ENCODE peak calls at places on chromosomes 4 and X, in four cellular contexts. One of them, this sample, is unnamed.

GRCh38 chr4:113540859-113541258 is 220.7 kb downstream of the CAMK2D start:
- DNase-seq in HepG2: no peak
- DNase-seq in K562: no peak
- DNase-seq in H1: no peak
- DNase-seq in this sample: peak; percentile 26

GRCh38 chr4:993111-994029 is at the start of gene SLC26A1:
- DNase-seq in K562: peak; percentile 84
- DNase-seq in H1: no peak
- DNase-seq in HepG2: peak; percentile 95
- DNase-seq in this sample: no peak

GRCh38 chr4:126807132-126807531 is 825.6 kb upstream of the INTU start:
- DNase-seq in K562: no peak
- DNase-seq in HepG2: no peak
- DNase-seq in H1: no peak
- DNase-seq in this sample: no peak

GRCh38 chrX:18654873-18655836 is 16.8 kb downstream of the RS1 start:
- DNase-seq in H1: no peak
- DNase-seq in K562: no peak
- DNase-seq in HepG2: peak; percentile 28
- DNase-seq in this sample: no peak

GRCh38 chr4:151555151-151555945 is 146.4 kb downstream of the FHIP1A start:
- DNase-seq in HepG2: no peak
- DNase-seq in K562: no peak
- DNase-seq in H1: no peak
- DNase-seq in this sample: no peak

GRCh38 chr4:113639311-113639710 is 122.2 kb downstream of the CAMK2D start:
- DNase-seq in H1: no peak
- DNase-seq in HepG2: no peak
- DNase-seq in K562: no peak
- DNase-seq in this sample: no peak

GRCh38 chrX:16427668-16428067 is 222.3 kb upstream of the S100G start:
- DNase-seq in K562: no peak
- DNase-seq in HepG2: no peak
- DNase-seq in H1: no peak
- DNase-seq in this sample: no peak

GRCh38 chr4:36414248-36414647 is 132.8 kb downstream of the DTHD1 start:
- DNase-seq in H1: no peak
- DNase-seq in HepG2: no peak
- DNase-seq in K562: no peak
- DNase-seq in this sample: no peak

GRCh38 chrX:37405954-37406353 is 56.8 kb downstream of the PRRG1 start:
- DNase-seq in HepG2: no peak
- DNase-seq in K562: peak; percentile 4
- DNase-seq in H1: no peak
- DNase-seq in this sample: no peak

GRCh38 chr4:26822546-26822945 is 38.1 kb upstream of the STIM2 start:
- DNase-seq in HepG2: no peak
- DNase-seq in K562: no peak
- DNase-seq in H1: no peak
- DNase-seq in this sample: no peak

GRCh38 chr4:53010320-53010719 is 148.2 kb downstream of the RASL11B start:
- DNase-seq in K562: no peak
- DNase-seq in H1: no peak
- DNase-seq in HepG2: no peak
- DNase-seq in this sample: no peak

GRCh38 chr4:1058198-1058996 is 47.0 kb downstream of the FGFRL1 start:
- DNase-seq in HepG2: no peak
- DNase-seq in K562: no peak
- DNase-seq in H1: no peak
- DNase-seq in this sample: no peak

GRCh38 chr4:145939241-145939640 is 618 bp upstream of the ZNF827 start:
- DNase-seq in K562: no peak
- DNase-seq in HepG2: no peak
- DNase-seq in H1: no peak
- DNase-seq in this sample: no peak

GRCh38 chr4:81648576-81649272 is 177.0 kb upstream of the RASGEF1B start:
- DNase-seq in HepG2: no peak
- DNase-seq in H1: no peak
- DNase-seq in K562: no peak
- DNase-seq in this sample: no peak

GRCh38 chr4:81647388-81647787 is 175.7 kb upstream of the RASGEF1B start:
- DNase-seq in H1: no peak
- DNase-seq in HepG2: no peak
- DNase-seq in K562: no peak
- DNase-seq in this sample: no peak

GRCh38 chr4:81651500-81651899 is 179.8 kb upstream of the RASGEF1B start:
- DNase-seq in H1: no peak
- DNase-seq in K562: no peak
- DNase-seq in HepG2: no peak
- DNase-seq in this sample: no peak

GRCh38 chr4:81650871-81651270 is 179.2 kb upstream of the RASGEF1B start:
- DNase-seq in H1: no peak
- DNase-seq in HepG2: no peak
- DNase-seq in K562: no peak
- DNase-seq in this sample: no peak

DNA sequence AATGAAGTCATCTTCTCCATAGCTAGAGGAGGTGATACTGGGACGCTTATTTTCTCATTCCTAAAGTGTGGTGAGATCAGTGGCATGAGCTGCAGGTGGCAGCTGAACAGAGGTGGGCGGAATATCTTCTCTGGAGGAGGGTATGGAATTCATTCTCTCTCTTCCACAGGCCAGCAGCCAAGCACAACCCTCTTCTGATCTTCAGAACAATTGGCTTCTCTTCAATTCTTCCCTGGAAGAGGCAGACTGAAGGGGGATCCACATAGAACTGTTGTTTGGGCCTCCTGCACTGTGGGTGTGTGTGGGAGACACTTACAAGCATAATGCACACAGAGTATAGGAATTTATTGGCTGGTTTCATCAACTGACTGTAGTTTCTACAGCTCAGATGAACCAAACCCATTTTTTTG is 180.4 kb upstream of the RASGEF1B start:
- DNase-seq in K562: no peak
- DNase-seq in HepG2: no peak
- DNase-seq in H1: no peak
- DNase-seq in this sample: no peak
- TF ChIP-seq FOSL1 in K562: no peak
- TF ChIP-seq FOSL1 in HepG2: no peak
- TF ChIP-seq FOSL1 in H1: no peak
- TF ChIP-seq FOSL1 in this sample: no peak

DNA sequence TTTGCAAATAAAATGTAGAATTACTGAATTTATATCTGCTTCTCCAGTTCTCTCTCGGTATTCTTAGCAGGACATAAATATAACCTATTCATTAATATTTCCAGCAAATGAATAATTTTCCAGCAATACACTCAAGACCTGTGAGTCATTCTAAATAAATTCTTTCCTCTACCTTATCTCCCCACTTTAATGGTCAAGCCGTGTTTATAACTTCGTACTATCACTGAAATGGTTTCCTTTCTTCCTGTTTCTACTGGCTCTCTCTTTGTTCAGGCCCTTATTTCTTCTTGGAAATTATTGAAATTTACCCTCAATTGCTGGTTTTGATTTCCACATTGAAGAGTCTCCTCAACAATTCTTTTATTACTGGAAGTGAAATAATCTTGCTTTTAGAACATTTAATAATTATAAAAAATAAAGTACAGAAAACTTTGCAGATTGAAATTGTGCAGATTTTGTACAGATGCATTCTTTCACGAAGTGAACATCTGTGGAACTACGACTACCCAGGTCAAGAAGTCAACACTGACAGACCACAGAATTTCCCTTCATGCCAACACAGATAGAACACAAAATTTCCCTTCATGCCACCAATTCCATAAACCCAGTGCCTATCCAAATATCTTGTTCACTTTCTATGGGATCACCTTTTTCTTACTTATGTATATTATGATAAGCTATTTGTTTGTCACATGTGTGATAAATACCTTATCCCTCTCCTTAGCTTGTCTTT is 205.7 kb downstream of the FAT4 start:
- DNase-seq in K562: no peak
- DNase-seq in H1: no peak
- DNase-seq in HepG2: no peak
- DNase-seq in this sample: no peak
- TF ChIP-seq YY1 in K562: no peak
- TF ChIP-seq YY1 in H1: no peak
- TF ChIP-seq YY1 in HepG2: no peak
- TF ChIP-seq YY1 in this sample: no peak

GRCh38 chrX:13473666-13474516 is 95.5 kb upstream of the EGFL6 start:
- DNase-seq in K562: no peak
- DNase-seq in HepG2: no peak
- DNase-seq in H1: no peak
- DNase-seq in this sample: no peak
- TF ChIP-seq CEBPB in K562: no peak
- TF ChIP-seq CEBPB in HepG2: no peak
- TF ChIP-seq CEBPB in H1: no peak
- TF ChIP-seq CEBPB in this sample: no peak

DNA sequence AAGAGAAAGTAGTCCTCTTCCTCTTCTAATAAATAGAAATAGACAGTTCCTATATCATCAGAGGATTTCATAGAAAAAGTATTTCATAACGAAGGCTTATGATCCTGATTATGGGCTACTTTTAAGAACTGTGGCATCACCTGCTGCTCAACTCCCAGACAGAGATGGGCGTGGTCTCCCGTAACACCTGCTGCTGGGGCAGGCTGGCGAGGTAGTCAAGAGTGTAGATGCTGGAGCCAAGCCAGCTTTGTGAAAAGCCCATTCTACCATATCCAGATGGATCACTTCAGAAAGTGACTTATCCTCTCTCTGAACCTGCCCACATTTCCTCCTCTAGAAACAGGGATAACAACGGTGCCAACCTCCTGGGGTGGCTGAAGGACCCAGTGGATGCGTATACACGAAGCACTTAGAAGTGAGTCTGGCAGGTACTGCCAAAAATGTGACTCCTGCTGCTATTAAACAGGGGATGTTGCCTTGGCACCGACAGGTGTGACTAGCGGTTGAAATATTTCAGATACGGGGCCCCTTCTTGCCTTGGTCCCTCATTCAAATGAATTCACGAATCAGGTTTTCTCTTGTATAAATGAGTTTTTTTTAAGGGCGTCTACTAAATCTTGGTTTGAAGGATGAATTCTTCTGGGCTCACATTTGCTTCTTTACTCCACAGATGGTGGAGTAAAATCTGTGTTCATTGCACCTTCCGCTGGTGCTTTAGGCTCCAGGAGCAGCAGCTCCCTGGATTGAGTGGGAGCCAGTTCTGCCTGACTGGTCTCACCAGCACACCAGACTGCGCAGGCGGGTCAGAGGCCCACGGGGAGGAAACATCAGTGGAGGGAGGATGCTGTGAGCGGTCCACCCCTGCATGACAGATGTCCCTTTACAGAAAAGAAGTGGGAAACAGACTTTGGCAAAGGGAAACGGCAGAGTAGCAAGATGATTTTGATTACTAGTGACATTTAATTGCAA is 95.7 kb downstream of the SORBS2 start:
- DNase-seq in HepG2: no peak
- DNase-seq in H1: no peak
- DNase-seq in K562: no peak
- DNase-seq in this sample: no peak
- TF ChIP-seq FOSL1 in HepG2: no peak
- TF ChIP-seq FOSL1 in H1: no peak
- TF ChIP-seq FOSL1 in K562: no peak
- TF ChIP-seq FOSL1 in this sample: no peak

DNA sequence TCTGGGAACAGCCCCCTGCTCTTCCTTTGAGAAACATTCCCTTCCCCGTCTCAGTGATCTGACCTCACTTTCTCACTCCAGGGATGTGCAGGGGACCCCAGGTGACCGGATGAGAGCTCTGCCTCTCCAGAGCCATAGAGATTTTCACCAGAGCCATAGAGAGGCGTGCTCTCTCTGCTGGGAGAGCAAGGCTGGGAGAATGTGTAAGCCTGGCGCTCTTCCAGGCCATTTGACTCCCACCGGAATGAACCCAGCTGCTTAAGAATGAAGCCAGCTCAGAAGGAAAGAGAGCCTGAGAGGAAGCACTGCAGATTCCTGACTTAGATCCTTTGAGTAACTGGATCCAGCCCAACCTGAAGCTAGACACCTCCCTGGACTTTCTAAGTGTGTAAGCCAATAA is 106.4 kb downstream of the DHX15 start:
- DNase-seq in HepG2: no peak
- DNase-seq in K562: no peak
- DNase-seq in H1: no peak
- DNase-seq in this sample: no peak
- TF ChIP-seq YY1 in HepG2: no peak
- TF ChIP-seq YY1 in K562: no peak
- TF ChIP-seq YY1 in H1: no peak
- TF ChIP-seq YY1 in this sample: no peak

DNA sequence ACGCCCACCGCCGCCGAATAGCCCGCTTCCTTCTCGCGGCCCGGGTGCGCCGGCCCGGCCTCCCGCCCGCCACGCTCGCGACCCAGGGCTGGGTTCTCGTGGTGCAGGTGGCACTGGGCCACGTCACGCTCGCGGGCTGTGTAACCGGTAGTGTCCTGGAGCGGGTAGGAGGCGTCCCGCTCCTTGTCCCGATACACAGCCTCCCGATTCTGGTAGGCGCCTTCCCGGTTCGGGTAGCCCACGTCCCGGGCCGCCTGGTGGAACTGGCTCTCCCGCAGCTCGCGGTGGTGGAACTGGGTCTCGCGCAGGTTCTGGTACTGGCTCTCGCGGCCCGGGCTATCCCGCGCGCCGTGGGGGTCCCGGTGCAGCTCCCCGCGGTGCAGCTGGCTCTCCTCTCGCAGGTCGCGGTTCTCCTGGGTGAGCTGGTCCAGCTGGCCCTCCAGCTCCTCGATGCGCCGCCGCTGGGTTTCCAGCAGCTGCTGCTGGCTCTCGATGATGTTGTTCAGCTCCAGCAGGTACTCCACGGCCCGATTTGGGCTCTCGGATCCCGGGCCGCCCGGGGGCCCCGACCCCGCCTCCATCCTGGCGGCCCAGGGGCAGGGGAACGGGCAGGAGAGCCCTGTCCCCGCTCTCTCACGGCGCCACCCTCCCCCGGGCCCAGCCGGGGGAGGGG is 39.3 kb upstream of the IQSEC2 start:
- DNase-seq in HepG2: no peak
- DNase-seq in H1: no peak
- DNase-seq in K562: no peak
- DNase-seq in this sample: no peak
- TF ChIP-seq CEBPB in HepG2: no peak
- TF ChIP-seq CEBPB in H1: no peak
- TF ChIP-seq CEBPB in K562: no peak
- TF ChIP-seq CEBPB in this sample: no peak

This sample was measured in HCT116.